ENCODE peak calls at places on chromosomes 4 and X, in five cellular contexts. One of them, this sample, is unnamed.
A peak's percentile ranks its signal among the peaks of the same experiment; 100 is the strongest.

GRCh38 chrX:7205037-7205577 is 57.2 kb upstream of the PUDP start:
- DNase-seq in GM23338: no peak
- DNase-seq in cardiac muscle cell: no peak
- DNase-seq in CD4-positive, alpha-beta memory T cell: no peak
- DNase-seq in heart left ventricle: no peak
- DNase-seq in this sample: no peak

GRCh38 chrX:45758319-45758718 is 557.6 kb upstream of the DIPK2B start:
- DNase-seq in GM23338: no peak
- DNase-seq in cardiac muscle cell: peak; percentile 86
- DNase-seq in CD4-positive, alpha-beta memory T cell: peak; percentile 36
- DNase-seq in heart left ventricle: no peak
- DNase-seq in this sample: no peak

GRCh38 chr4:178712486-178712885 is 1270.2 kb upstream of the AGA start:
- DNase-seq in GM23338: no peak
- DNase-seq in cardiac muscle cell: no peak
- DNase-seq in CD4-positive, alpha-beta memory T cell: no peak
- DNase-seq in heart left ventricle: no peak
- DNase-seq in this sample: no peak

GRCh38 chr4:82748176-82748575 is 50.4 kb downstream of the SCD5 start:
- DNase-seq in GM23338: peak; percentile 44
- DNase-seq in cardiac muscle cell: no peak
- DNase-seq in CD4-positive, alpha-beta memory T cell: no peak
- DNase-seq in heart left ventricle: no peak
- DNase-seq in this sample: no peak

GRCh38 chr4:35725131-35725530 is 519.2 kb downstream of the ARAP2 start:
- DNase-seq in GM23338: peak; percentile 77
- DNase-seq in cardiac muscle cell: no peak
- DNase-seq in CD4-positive, alpha-beta memory T cell: no peak
- DNase-seq in heart left ventricle: no peak
- DNase-seq in this sample: no peak

GRCh38 chr4:53196872-53197759 is 168.7 kb downstream of the SCFD2 start:
- DNase-seq in GM23338: peak; percentile 85
- DNase-seq in cardiac muscle cell: peak; percentile 95
- DNase-seq in CD4-positive, alpha-beta memory T cell: peak; percentile 50
- DNase-seq in heart left ventricle: no peak
- DNase-seq in this sample: no peak

GRCh38 chrX:13069771-13070410 is 25.5 kb upstream of the FAM9C start:
- DNase-seq in GM23338: no peak
- DNase-seq in cardiac muscle cell: peak; percentile 37
- DNase-seq in CD4-positive, alpha-beta memory T cell: no peak
- DNase-seq in heart left ventricle: no peak
- DNase-seq in this sample: no peak

GRCh38 chr4:173371292-173372192 is 788 bp downstream of the SAP30 start:
- DNase-seq in GM23338: peak; percentile 69
- DNase-seq in cardiac muscle cell: peak; percentile 86
- DNase-seq in CD4-positive, alpha-beta memory T cell: peak; percentile 45
- DNase-seq in heart left ventricle: peak; percentile 77
- DNase-seq in this sample: peak; percentile 89

GRCh38 chr4:24686866-24687672 is 102.7 kb upstream of the DHX15 start:
- DNase-seq in GM23338: peak; percentile 78
- DNase-seq in cardiac muscle cell: peak; percentile 45
- DNase-seq in CD4-positive, alpha-beta memory T cell: no peak
- DNase-seq in heart left ventricle: no peak
- DNase-seq in this sample: no peak

GRCh38 chrX:13239272-13239671 is 80.6 kb downstream of the ATXN3L start:
- DNase-seq in GM23338: no peak
- DNase-seq in cardiac muscle cell: no peak
- DNase-seq in CD4-positive, alpha-beta memory T cell: no peak
- DNase-seq in heart left ventricle: no peak
- DNase-seq in this sample: no peak

GRCh38 chrX:153456161-153456560 is 10.3 kb upstream of the TREX2 start:
- DNase-seq in GM23338: no peak
- DNase-seq in cardiac muscle cell: no peak
- DNase-seq in CD4-positive, alpha-beta memory T cell: no peak
- DNase-seq in heart left ventricle: no peak
- DNase-seq in this sample: no peak

GRCh38 chr4:110501826-110502225 is 25.9 kb downstream of the ENPEP start:
- DNase-seq in GM23338: no peak
- DNase-seq in cardiac muscle cell: peak; percentile 50
- DNase-seq in CD4-positive, alpha-beta memory T cell: no peak
- DNase-seq in heart left ventricle: no peak
- DNase-seq in this sample: no peak

GRCh38 chr4:153929651-153930050 is 140.8 kb upstream of the SFRP2 start:
- DNase-seq in GM23338: no peak
- DNase-seq in cardiac muscle cell: no peak
- DNase-seq in CD4-positive, alpha-beta memory T cell: no peak
- DNase-seq in heart left ventricle: no peak
- DNase-seq in this sample: no peak

GRCh38 chr4:22237846-22238513 is 277.9 kb downstream of the ADGRA3 start:
- DNase-seq in GM23338: peak; percentile 5
- DNase-seq in cardiac muscle cell: no peak
- DNase-seq in CD4-positive, alpha-beta memory T cell: no peak
- DNase-seq in heart left ventricle: no peak
- DNase-seq in this sample: no peak
- H3K27ac ChIP-seq in GM23338: peak overlapping the region; percentile 20
- H3K27ac ChIP-seq in cardiac muscle cell: no peak overlapping the region
- H3K27ac ChIP-seq in CD4-positive, alpha-beta memory T cell: no peak overlapping the region
- H3K27ac ChIP-seq in heart left ventricle: no peak overlapping the region
- H3K27ac ChIP-seq in this sample: no peak overlapping the region

GRCh38 chrX:134749651-134750450 is 91.6 kb upstream of the PLAC1 start:
- DNase-seq in GM23338: no peak
- DNase-seq in cardiac muscle cell: peak; percentile 57
- DNase-seq in CD4-positive, alpha-beta memory T cell: no peak
- DNase-seq in heart left ventricle: no peak
- DNase-seq in this sample: no peak

GRCh38 chrX:134745636-134746378 is 87.5 kb upstream of the PLAC1 start:
- DNase-seq in GM23338: no peak
- DNase-seq in cardiac muscle cell: no peak
- DNase-seq in CD4-positive, alpha-beta memory T cell: no peak
- DNase-seq in heart left ventricle: no peak
- DNase-seq in this sample: no peak

GRCh38 chrX:134747006-134747405 is 88.7 kb upstream of the PLAC1 start:
- DNase-seq in GM23338: no peak
- DNase-seq in cardiac muscle cell: no peak
- DNase-seq in CD4-positive, alpha-beta memory T cell: no peak
- DNase-seq in heart left ventricle: no peak
- DNase-seq in this sample: no peak

GRCh38 chrX:134743121-134743520 is 84.8 kb upstream of the PLAC1 start:
- DNase-seq in GM23338: no peak
- DNase-seq in cardiac muscle cell: peak; percentile 34
- DNase-seq in CD4-positive, alpha-beta memory T cell: no peak
- DNase-seq in heart left ventricle: no peak
- DNase-seq in this sample: no peak

GRCh38 chrX:134746379-134746723 is 88.1 kb upstream of the PLAC1 start:
- DNase-seq in GM23338: no peak
- DNase-seq in cardiac muscle cell: no peak
- DNase-seq in CD4-positive, alpha-beta memory T cell: no peak
- DNase-seq in heart left ventricle: no peak
- DNase-seq in this sample: no peak
- H3K27ac ChIP-seq in GM23338: no peak overlapping the region
- H3K27ac ChIP-seq in cardiac muscle cell: no peak overlapping the region
- H3K27ac ChIP-seq in CD4-positive, alpha-beta memory T cell: no peak overlapping the region
- H3K27ac ChIP-seq in heart left ventricle: no peak overlapping the region
- H3K27ac ChIP-seq in this sample: no peak overlapping the region

DNA sequence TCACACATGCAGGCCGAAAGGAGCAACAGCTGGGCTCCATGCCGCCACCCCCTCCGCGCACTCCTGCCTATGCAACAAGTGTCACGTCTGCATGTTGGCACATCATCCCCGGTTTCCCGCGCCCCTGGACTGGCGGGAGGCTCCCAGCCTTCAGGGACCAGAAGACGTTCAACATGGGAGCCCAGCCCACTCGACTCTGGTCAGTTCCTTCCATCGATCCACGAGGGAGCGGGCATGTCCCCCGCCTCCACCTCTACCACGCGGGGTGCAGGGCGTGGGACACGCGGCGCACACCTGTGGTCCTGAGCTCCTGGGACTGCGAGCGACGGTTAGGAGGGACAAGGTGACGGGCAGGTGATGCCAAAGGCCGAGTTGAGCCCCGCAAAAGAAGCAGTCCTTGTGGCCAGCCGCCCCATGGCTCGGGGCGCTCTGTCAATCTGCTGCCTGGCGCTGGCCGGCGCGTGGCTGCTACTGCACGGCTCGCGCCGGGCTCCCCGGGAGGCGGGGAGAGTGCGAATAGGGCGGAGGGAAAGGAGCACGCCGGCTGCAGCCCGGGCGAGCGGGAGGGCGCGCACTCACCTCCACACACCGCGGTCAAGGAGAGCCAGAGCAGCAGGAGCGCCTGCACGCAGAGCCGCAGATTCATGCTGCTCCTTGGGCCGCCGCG is 638 bp downstream of the APLN start:
- DNase-seq in GM23338: peak; percentile 19
- DNase-seq in cardiac muscle cell: no peak
- DNase-seq in CD4-positive, alpha-beta memory T cell: peak; percentile 11
- DNase-seq in heart left ventricle: peak; percentile 23
- DNase-seq in this sample: peak; percentile 68
- H3K27ac ChIP-seq in GM23338: no peak overlapping the region
- H3K27ac ChIP-seq in cardiac muscle cell: no peak overlapping the region
- H3K27ac ChIP-seq in CD4-positive, alpha-beta memory T cell: no peak overlapping the region
- H3K27ac ChIP-seq in heart left ventricle: no peak overlapping the region
- H3K27ac ChIP-seq in this sample: no peak overlapping the region

GRCh38 chrX:23790147-23790497 is 7.1 kb downstream of the SAT1 start:
- DNase-seq in GM23338: no peak
- DNase-seq in cardiac muscle cell: no peak
- DNase-seq in CD4-positive, alpha-beta memory T cell: no peak
- DNase-seq in heart left ventricle: no peak
- DNase-seq in this sample: no peak

GRCh38 chrX:23787745-23788118 is 4.8 kb downstream of the SAT1 start:
- DNase-seq in GM23338: no peak
- DNase-seq in cardiac muscle cell: no peak
- DNase-seq in CD4-positive, alpha-beta memory T cell: no peak
- DNase-seq in heart left ventricle: no peak
- DNase-seq in this sample: no peak

GRCh38 chrX:23788946-23789345 is 6.0 kb downstream of the SAT1 start:
- DNase-seq in GM23338: no peak
- DNase-seq in cardiac muscle cell: peak; percentile 47
- DNase-seq in CD4-positive, alpha-beta memory T cell: no peak
- DNase-seq in heart left ventricle: no peak
- DNase-seq in this sample: no peak

GRCh38 chrX:23788521-23788920 is 5.5 kb downstream of the SAT1 start:
- DNase-seq in GM23338: no peak
- DNase-seq in cardiac muscle cell: no peak
- DNase-seq in CD4-positive, alpha-beta memory T cell: no peak
- DNase-seq in heart left ventricle: no peak
- DNase-seq in this sample: no peak

DNA sequence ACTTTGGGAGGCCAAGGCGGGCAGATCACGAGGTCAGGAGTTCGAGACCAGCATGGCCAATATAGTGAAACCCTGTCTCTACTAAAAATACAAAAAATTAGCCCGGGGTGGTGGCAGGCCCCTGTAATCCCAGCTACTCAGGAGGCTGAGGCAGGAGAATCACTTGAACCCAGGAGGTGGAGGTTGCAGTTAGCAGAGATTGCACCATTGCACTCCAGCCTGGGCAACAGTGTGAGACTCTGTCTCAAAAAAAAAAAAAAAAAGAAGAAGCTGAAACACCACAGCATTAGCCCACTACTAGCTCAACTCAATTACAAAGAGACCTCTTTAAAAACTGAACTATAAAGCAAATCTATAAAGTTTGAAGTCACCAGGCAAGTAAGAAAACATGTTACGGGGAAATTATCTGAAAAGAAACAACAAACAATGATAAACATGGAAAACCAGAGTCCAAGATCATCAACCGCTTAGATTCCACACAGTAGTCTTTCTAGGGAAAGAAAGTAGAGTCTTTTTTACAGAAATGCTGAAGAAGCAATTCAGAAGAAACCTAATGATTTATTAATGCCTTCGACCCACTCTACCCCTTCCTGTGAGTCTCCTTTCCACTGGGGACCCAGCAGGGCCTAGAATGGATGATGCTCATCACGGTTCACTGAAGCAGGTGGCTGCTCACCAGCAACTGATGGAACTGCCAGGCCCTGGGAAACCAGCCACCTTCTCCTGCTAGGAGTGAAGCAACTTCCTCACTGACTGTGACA is 6.6 kb downstream of the SAT1 start:
- DNase-seq in GM23338: no peak
- DNase-seq in cardiac muscle cell: no peak
- DNase-seq in CD4-positive, alpha-beta memory T cell: no peak
- DNase-seq in heart left ventricle: no peak
- DNase-seq in this sample: no peak
- H3K27ac ChIP-seq in GM23338: no peak overlapping the region
- H3K27ac ChIP-seq in cardiac muscle cell: no peak overlapping the region
- H3K27ac ChIP-seq in CD4-positive, alpha-beta memory T cell: no peak overlapping the region
- H3K27ac ChIP-seq in heart left ventricle: no peak overlapping the region
- H3K27ac ChIP-seq in this sample: no peak overlapping the region

GRCh38 chrX:48584698-48585097 is 10.4 kb downstream of the RBM3 start:
- DNase-seq in GM23338: no peak
- DNase-seq in cardiac muscle cell: no peak
- DNase-seq in CD4-positive, alpha-beta memory T cell: no peak
- DNase-seq in heart left ventricle: no peak
- DNase-seq in this sample: no peak

GRCh38 chrX:48592971-48593370 is 4.3 kb upstream of the WDR13 start:
- DNase-seq in GM23338: no peak
- DNase-seq in cardiac muscle cell: peak; percentile 76
- DNase-seq in CD4-positive, alpha-beta memory T cell: no peak
- DNase-seq in heart left ventricle: no peak
- DNase-seq in this sample: no peak

GRCh38 chrX:48590203-48591103 is 6.8 kb upstream of the WDR13 start:
- DNase-seq in GM23338: no peak
- DNase-seq in cardiac muscle cell: peak; percentile 55
- DNase-seq in CD4-positive, alpha-beta memory T cell: no peak
- DNase-seq in heart left ventricle: no peak
- DNase-seq in this sample: no peak

DNA sequence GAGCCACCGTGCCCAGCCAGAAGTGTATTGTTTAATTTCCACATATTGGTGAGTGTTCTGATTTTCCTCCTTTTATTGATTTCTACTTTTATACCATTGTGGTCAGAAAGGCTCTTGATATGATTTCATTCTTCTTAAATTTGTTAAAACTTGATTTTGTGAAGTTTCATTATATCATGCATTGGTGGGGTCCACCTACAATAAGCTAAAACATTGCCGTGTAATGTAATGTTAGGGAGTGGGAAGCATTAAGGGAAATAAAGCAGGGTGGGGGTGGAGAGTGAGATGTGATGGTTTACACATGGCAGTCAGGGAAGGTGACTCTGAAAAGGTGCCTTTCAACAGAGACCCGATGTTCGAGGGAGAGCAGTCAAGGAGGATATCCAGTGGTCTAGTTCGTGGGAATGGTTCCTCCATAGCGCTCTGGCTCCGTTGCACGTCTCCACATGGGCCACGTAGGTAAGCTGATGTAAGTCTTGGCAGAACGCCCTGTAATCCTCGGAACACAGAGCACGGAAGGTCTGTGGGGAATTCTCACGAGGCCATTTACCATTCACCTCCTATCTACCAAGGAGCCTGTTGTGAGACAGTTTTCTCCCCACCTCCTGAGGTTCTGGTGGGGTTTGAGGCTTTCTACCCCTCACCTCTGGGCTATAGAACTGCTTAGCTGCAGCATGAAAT is 7.7 kb upstream of the WDR13 start:
- DNase-seq in GM23338: no peak
- DNase-seq in cardiac muscle cell: peak; percentile 66
- DNase-seq in CD4-positive, alpha-beta memory T cell: no peak
- DNase-seq in heart left ventricle: no peak
- DNase-seq in this sample: no peak
- H3K27ac ChIP-seq in GM23338: no peak overlapping the region
- H3K27ac ChIP-seq in cardiac muscle cell: no peak overlapping the region
- H3K27ac ChIP-seq in CD4-positive, alpha-beta memory T cell: no peak overlapping the region
- H3K27ac ChIP-seq in heart left ventricle: peak overlapping the region; percentile 84
- H3K27ac ChIP-seq in this sample: no peak overlapping the region

This sample was measured in aorta.